ENCODE peak calls at places on chromosomes 6 and 20, in six cellular contexts. One of them, this sample, is unnamed. For H3K4me1, the result is how much of the 10 kb centered on the place peaks cover.

GRCh38 chr6:2937627-2938003 is 33.8 kb downstream of the SERPINB6 start:
- DNase-seq in CD8-positive, alpha-beta T cell: no peak
- DNase-seq in OCI-LY7: no peak
- DNase-seq in Peyer's patch: no peak
- DNase-seq in iPS DF 6.9: no peak
- DNase-seq in upper lobe of right lung: no peak
- DNase-seq in this sample: no peak

GRCh38 chr6:97064578-97064977 is 140.1 kb downstream of the KLHL32 start:
- DNase-seq in CD8-positive, alpha-beta T cell: no peak
- DNase-seq in OCI-LY7: no peak
- DNase-seq in Peyer's patch: no peak
- DNase-seq in iPS DF 6.9: no peak
- DNase-seq in upper lobe of right lung: no peak
- DNase-seq in this sample: no peak

GRCh38 chr20:53262294-53262840 is 290.2 kb downstream of the TSHZ2 start:
- DNase-seq in CD8-positive, alpha-beta T cell: no peak
- DNase-seq in OCI-LY7: no peak
- DNase-seq in Peyer's patch: no peak
- DNase-seq in iPS DF 6.9: no peak
- DNase-seq in upper lobe of right lung: no peak
- DNase-seq in this sample: no peak

GRCh38 chr20:13422637-13423036 is 201.6 kb downstream of the ISM1 start:
- DNase-seq in CD8-positive, alpha-beta T cell: no peak
- DNase-seq in OCI-LY7: no peak
- DNase-seq in Peyer's patch: no peak
- DNase-seq in iPS DF 6.9: no peak
- DNase-seq in upper lobe of right lung: no peak
- DNase-seq in this sample: no peak

GRCh38 chr6:142300758-142301251 is 1.0 kb upstream of the ADGRG6 start:
- DNase-seq in CD8-positive, alpha-beta T cell: no peak
- DNase-seq in OCI-LY7: no peak
- DNase-seq in Peyer's patch: peak
- DNase-seq in iPS DF 6.9: no peak
- DNase-seq in upper lobe of right lung: no peak
- DNase-seq in this sample: peak

GRCh38 chr6:30041821-30042220 is 19.2 kb upstream of the POLR1H start:
- DNase-seq in CD8-positive, alpha-beta T cell: no peak
- DNase-seq in OCI-LY7: no peak
- DNase-seq in Peyer's patch: no peak
- DNase-seq in iPS DF 6.9: no peak
- DNase-seq in upper lobe of right lung: no peak
- DNase-seq in this sample: no peak

GRCh38 chr6:79467716-79468115 is 69.5 kb downstream of the LCA5 start:
- DNase-seq in CD8-positive, alpha-beta T cell: no peak
- DNase-seq in OCI-LY7: no peak
- DNase-seq in Peyer's patch: no peak
- DNase-seq in iPS DF 6.9: no peak
- DNase-seq in upper lobe of right lung: no peak
- DNase-seq in this sample: no peak

GRCh38 chr6:139927236-139927635 is 552.8 kb upstream of the CITED2 start:
- DNase-seq in CD8-positive, alpha-beta T cell: no peak
- DNase-seq in OCI-LY7: no peak
- DNase-seq in Peyer's patch: no peak
- DNase-seq in iPS DF 6.9: no peak
- DNase-seq in upper lobe of right lung: no peak
- DNase-seq in this sample: no peak

GRCh38 chr20:53004267-53004813 is 32.2 kb downstream of the TSHZ2 start:
- DNase-seq in CD8-positive, alpha-beta T cell: no peak
- DNase-seq in OCI-LY7: no peak
- DNase-seq in Peyer's patch: no peak
- DNase-seq in iPS DF 6.9: no peak
- DNase-seq in upper lobe of right lung: no peak
- DNase-seq in this sample: no peak

GRCh38 chr6:162056745-162057144 is 670.8 kb downstream of the PRKN start:
- DNase-seq in CD8-positive, alpha-beta T cell: no peak
- DNase-seq in OCI-LY7: no peak
- DNase-seq in Peyer's patch: no peak
- DNase-seq in iPS DF 6.9: peak
- DNase-seq in upper lobe of right lung: no peak
- DNase-seq in this sample: no peak

GRCh38 chr6:11459002-11459658 is 78.4 kb upstream of the TMEM170B start:
- DNase-seq in CD8-positive, alpha-beta T cell: no peak
- DNase-seq in OCI-LY7: peak
- DNase-seq in Peyer's patch: no peak
- DNase-seq in iPS DF 6.9: no peak
- DNase-seq in upper lobe of right lung: no peak
- DNase-seq in this sample: no peak

GRCh38 chr6:139973602-139974373 is 599.3 kb upstream of the CITED2 start:
- DNase-seq in CD8-positive, alpha-beta T cell: no peak
- DNase-seq in OCI-LY7: no peak
- DNase-seq in Peyer's patch: no peak
- DNase-seq in iPS DF 6.9: no peak
- DNase-seq in upper lobe of right lung: no peak
- DNase-seq in this sample: no peak

GRCh38 chr6:122647765-122648164 is 37.6 kb downstream of the PKIB start:
- DNase-seq in CD8-positive, alpha-beta T cell: no peak
- DNase-seq in OCI-LY7: no peak
- DNase-seq in Peyer's patch: no peak
- DNase-seq in iPS DF 6.9: no peak
- DNase-seq in upper lobe of right lung: no peak
- DNase-seq in this sample: no peak

GRCh38 chr6:27312146-27312949 is at the start of gene POM121L2:
- DNase-seq in CD8-positive, alpha-beta T cell: peak
- DNase-seq in OCI-LY7: peak
- DNase-seq in Peyer's patch: peak
- DNase-seq in iPS DF 6.9: no peak
- DNase-seq in upper lobe of right lung: peak
- DNase-seq in this sample: no peak

DNA sequence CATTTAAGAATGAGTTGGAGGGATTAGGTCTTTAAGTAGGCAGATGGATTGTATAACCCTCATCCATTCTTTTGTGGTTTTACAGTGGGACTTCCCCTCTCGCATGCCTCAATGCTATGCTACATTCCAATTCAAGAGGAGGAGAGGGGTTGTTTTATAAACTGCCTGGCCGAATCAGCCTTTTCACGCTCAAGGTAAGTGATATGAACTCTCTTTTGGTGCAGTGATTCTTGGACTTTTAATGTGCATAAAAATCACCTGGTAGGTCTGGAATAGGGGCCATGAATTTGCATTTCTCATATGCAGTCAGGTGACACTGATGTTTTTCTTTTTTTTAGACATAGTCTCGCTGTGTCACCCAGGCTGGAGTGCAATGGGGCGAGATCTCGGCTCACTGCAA is 10.8 kb downstream of the ASXL1 start:
- DNase-seq in CD8-positive, alpha-beta T cell: no peak
- DNase-seq in OCI-LY7: peak
- DNase-seq in Peyer's patch: no peak
- DNase-seq in iPS DF 6.9: no peak
- DNase-seq in upper lobe of right lung: no peak
- DNase-seq in this sample: no peak
- H3K4me1 ChIP-seq in CD8-positive, alpha-beta T cell: under half
- H3K4me1 ChIP-seq in OCI-LY7: half or more
- H3K4me1 ChIP-seq in Peyer's patch: under half
- H3K4me1 ChIP-seq in iPS DF 6.9: under half
- H3K4me1 ChIP-seq in upper lobe of right lung: under half
- H3K4me1 ChIP-seq in this sample: under half

GRCh38 chr20:44613575-44613974 is 31.2 kb downstream of the PKIG start:
- DNase-seq in CD8-positive, alpha-beta T cell: no peak
- DNase-seq in OCI-LY7: no peak
- DNase-seq in Peyer's patch: no peak
- DNase-seq in iPS DF 6.9: no peak
- DNase-seq in upper lobe of right lung: peak
- DNase-seq in this sample: peak

GRCh38 chr20:44606725-44607441 is 24.5 kb downstream of the PKIG start:
- DNase-seq in CD8-positive, alpha-beta T cell: no peak
- DNase-seq in OCI-LY7: no peak
- DNase-seq in Peyer's patch: no peak
- DNase-seq in iPS DF 6.9: no peak
- DNase-seq in upper lobe of right lung: no peak
- DNase-seq in this sample: no peak

GRCh38 chr20:44609006-44609510 is 26.7 kb downstream of the PKIG start:
- DNase-seq in CD8-positive, alpha-beta T cell: no peak
- DNase-seq in OCI-LY7: no peak
- DNase-seq in Peyer's patch: no peak
- DNase-seq in iPS DF 6.9: no peak
- DNase-seq in upper lobe of right lung: no peak
- DNase-seq in this sample: no peak

GRCh38 chr20:44609511-44610312 is 27.3 kb downstream of the PKIG start:
- DNase-seq in CD8-positive, alpha-beta T cell: peak
- DNase-seq in OCI-LY7: peak
- DNase-seq in Peyer's patch: peak
- DNase-seq in iPS DF 6.9: peak
- DNase-seq in upper lobe of right lung: peak
- DNase-seq in this sample: peak

GRCh38 chr20:44610313-44610965 is 28.1 kb downstream of the PKIG start:
- DNase-seq in CD8-positive, alpha-beta T cell: peak
- DNase-seq in OCI-LY7: peak
- DNase-seq in Peyer's patch: no peak
- DNase-seq in iPS DF 6.9: no peak
- DNase-seq in upper lobe of right lung: peak
- DNase-seq in this sample: no peak
- H3K4me1 ChIP-seq in CD8-positive, alpha-beta T cell: half or more
- H3K4me1 ChIP-seq in OCI-LY7: half or more
- H3K4me1 ChIP-seq in Peyer's patch: under half
- H3K4me1 ChIP-seq in iPS DF 6.9: under half
- H3K4me1 ChIP-seq in upper lobe of right lung: under half
- H3K4me1 ChIP-seq in this sample: under half

DNA sequence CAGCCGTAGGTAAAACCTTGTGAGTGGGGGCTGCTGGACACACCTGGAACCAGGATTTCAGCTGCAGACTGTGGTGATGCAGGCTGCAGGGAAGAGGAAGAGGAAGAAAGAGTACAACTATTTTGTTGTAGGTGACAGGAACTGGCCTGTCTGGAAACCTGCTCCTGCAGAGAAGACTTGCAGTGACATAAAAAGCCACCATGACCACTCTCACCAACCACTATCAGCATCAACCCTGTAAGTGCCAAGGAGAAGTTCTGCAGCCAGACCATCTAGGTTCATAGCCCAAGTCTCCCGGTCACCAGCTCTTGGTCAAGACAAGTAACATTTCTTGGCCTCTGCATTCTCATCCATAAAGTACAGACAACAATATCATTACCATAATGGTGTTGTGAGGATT is 91.2 kb downstream of the PREX1 start:
- DNase-seq in CD8-positive, alpha-beta T cell: no peak
- DNase-seq in OCI-LY7: no peak
- DNase-seq in Peyer's patch: no peak
- DNase-seq in iPS DF 6.9: no peak
- DNase-seq in upper lobe of right lung: no peak
- DNase-seq in this sample: no peak
- H3K4me1 ChIP-seq in CD8-positive, alpha-beta T cell: half or more
- H3K4me1 ChIP-seq in OCI-LY7: half or more
- H3K4me1 ChIP-seq in Peyer's patch: under half
- H3K4me1 ChIP-seq in iPS DF 6.9: under half
- H3K4me1 ChIP-seq in upper lobe of right lung: under half
- H3K4me1 ChIP-seq in this sample: under half

DNA sequence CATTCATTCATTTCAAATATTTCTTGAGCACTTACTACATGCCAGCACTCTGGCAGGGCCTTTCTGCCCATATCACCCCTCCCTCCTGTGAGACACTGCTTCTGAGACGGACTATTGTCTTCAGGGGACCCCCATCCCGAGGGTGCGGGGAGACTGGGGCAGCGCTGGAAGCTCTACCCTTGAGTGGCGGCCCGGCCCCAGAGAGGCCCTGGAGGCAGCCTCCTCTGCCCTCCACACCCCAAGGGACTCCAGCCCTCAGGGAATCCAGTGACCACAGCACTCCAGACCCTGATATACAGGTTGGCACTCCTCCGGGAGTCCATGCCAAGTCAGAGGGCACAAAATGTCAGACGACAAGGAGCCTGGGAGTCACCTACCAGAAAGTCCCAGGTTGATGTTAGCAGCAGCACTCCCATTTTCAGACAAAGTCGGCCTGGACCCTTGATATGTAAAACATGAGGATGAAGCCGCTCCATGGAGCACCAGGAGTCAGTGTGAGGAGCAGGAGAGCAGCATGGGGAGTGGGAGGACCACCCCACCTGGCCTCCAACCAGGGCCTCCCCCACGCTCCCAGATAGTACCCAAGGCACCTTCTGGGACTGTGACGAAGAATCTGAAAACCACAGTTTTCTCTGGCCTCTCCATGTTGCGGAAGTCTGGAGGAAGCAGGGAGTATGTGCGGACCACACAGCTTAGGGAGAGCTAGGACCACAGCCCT is 20.7 kb downstream of the TFEB start:
- DNase-seq in CD8-positive, alpha-beta T cell: no peak
- DNase-seq in OCI-LY7: no peak
- DNase-seq in Peyer's patch: no peak
- DNase-seq in iPS DF 6.9: no peak
- DNase-seq in upper lobe of right lung: no peak
- DNase-seq in this sample: no peak
- H3K4me1 ChIP-seq in CD8-positive, alpha-beta T cell: under half
- H3K4me1 ChIP-seq in OCI-LY7: half or more
- H3K4me1 ChIP-seq in Peyer's patch: under half
- H3K4me1 ChIP-seq in iPS DF 6.9: under half
- H3K4me1 ChIP-seq in upper lobe of right lung: under half
- H3K4me1 ChIP-seq in this sample: under half

GRCh38 chr20:1327241-1327653 is 1.7 kb downstream of the SDCBP2 start:
- DNase-seq in CD8-positive, alpha-beta T cell: no peak
- DNase-seq in OCI-LY7: no peak
- DNase-seq in Peyer's patch: peak
- DNase-seq in iPS DF 6.9: no peak
- DNase-seq in upper lobe of right lung: peak
- DNase-seq in this sample: no peak
- H3K4me1 ChIP-seq in CD8-positive, alpha-beta T cell: under half
- H3K4me1 ChIP-seq in OCI-LY7: under half
- H3K4me1 ChIP-seq in Peyer's patch: under half
- H3K4me1 ChIP-seq in iPS DF 6.9: under half
- H3K4me1 ChIP-seq in upper lobe of right lung: half or more
- H3K4me1 ChIP-seq in this sample: under half

This sample was measured in aorta.